ENCODE peak calls at places on chromosomes 4 and X, in five cellular contexts. I is AG04449, J is cardiac fibroblast, G is HFF-Myc, A is OCI-LY7. Z is an unnamed sample.

GRCh38 chr4:73392936-73393335 is 11.2 kb upstream of the ALB start:
- DNase-seq in I (no peak), J (no peak), G (no peak), A (no peak), Z (no peak)

GRCh38 chrX:21975827-21976226 is 35.3 kb downstream of the SMS start:
- DNase-seq in I (no peak), J (peak), G (no peak), A (no peak), Z (no peak)

GRCh38 chr4:174213734-174214101 is 69.7 kb downstream of the FBXO8 start:
- DNase-seq in I (no peak), J (no peak), G (no peak), A (no peak), Z (no peak)

GRCh38 chr4:109007976-109008375 is 245.1 kb upstream of the ETNPPL start:
- DNase-seq in I (no peak), J (no peak), G (no peak), A (no peak), Z (no peak)

GRCh38 chrX:23465985-23466384 is 131.3 kb downstream of the PTCHD1 start:
- DNase-seq in I (no peak), J (no peak), G (no peak), A (no peak), Z (no peak)

GRCh38 chr4:145098675-145099037 is 545 bp downstream of the ABCE1 start:
- DNase-seq in I (no peak), J (peak), G (peak), A (no peak), Z (peak)

GRCh38 chr4:67475155-67475554 is 70.1 kb downstream of the CENPC start:
- DNase-seq in I (no peak), J (no peak), G (no peak), A (no peak), Z (no peak)

GRCh38 chrX:129678176-129678880 is 23.6 kb upstream of the APLN start:
- DNase-seq in I (no peak), J (no peak), G (no peak), A (no peak), Z (no peak)

GRCh38 chr4:15425520-15425919 is 2.3 kb upstream of the C1QTNF7 start:
- DNase-seq in I (no peak), J (no peak), G (no peak), A (no peak), Z (no peak)

GRCh38 chrX:46574941-46575381 is 1.4 kb downstream of the CHST7 start:
- DNase-seq in I (no peak), J (no peak), G (no peak), A (peak), Z (no peak)

GRCh38 chr4:169219440-169219839 is 51.3 kb downstream of the SH3RF1 start:
- DNase-seq in I (no peak), J (no peak), G (no peak), A (no peak), Z (no peak)

GRCh38 chr4:64582492-64582891 is 173.2 kb upstream of the TECRL start:
- DNase-seq in I (no peak), J (no peak), G (no peak), A (no peak), Z (no peak)

GRCh38 chrX:113892401-113892800 is 691.5 kb upstream of the HTR2C start:
- DNase-seq in I (no peak), J (no peak), G (no peak), A (no peak), Z (no peak)

GRCh38 chr4:80240976-80241375 is 25.5 kb upstream of the FGF5 start:
- DNase-seq in I (no peak), J (peak), G (no peak), A (no peak), Z (no peak)

GRCh38 chr4:101178731-101179130 is 168.6 kb downstream of the PPP3CA start:
- DNase-seq in I (no peak), J (peak), G (no peak), A (no peak), Z (no peak)

GRCh38 chr4:54213812-54214211 is 15.3 kb upstream of the PDGFRA start:
- DNase-seq in I (no peak), J (peak), G (no peak), A (no peak), Z (no peak)

GRCh38 chr4:128782076-128782715 is 27.3 kb upstream of the JADE1 start:
- DNase-seq in I (no peak), J (peak), G (no peak), A (peak), Z (no peak)

GRCh38 chr4:112916868-112917267 is 132.6 kb upstream of the ANK2 start:
- DNase-seq in I (peak), J (peak), G (no peak), A (no peak), Z (no peak)

GRCh38 chr4:119233750-119234149 is 21.2 kb downstream of the USP53 start:
- DNase-seq in I (no peak), J (peak), G (no peak), A (peak), Z (no peak)

GRCh38 chr4:24322517-24322916 is 261.8 kb downstream of the DHX15 start:
- DNase-seq in I (no peak), J (peak), G (peak), A (no peak), Z (no peak)

GRCh38 chr4:110682311-110682710 is 59.4 kb upstream of the PITX2 start:
- DNase-seq in I (no peak), J (no peak), G (peak), A (no peak), Z (no peak)

GRCh38 chr4:64584125-64584524 is 174.9 kb upstream of the TECRL start:
- DNase-seq in I (no peak), J (no peak), G (no peak), A (no peak), Z (no peak)

DNA sequence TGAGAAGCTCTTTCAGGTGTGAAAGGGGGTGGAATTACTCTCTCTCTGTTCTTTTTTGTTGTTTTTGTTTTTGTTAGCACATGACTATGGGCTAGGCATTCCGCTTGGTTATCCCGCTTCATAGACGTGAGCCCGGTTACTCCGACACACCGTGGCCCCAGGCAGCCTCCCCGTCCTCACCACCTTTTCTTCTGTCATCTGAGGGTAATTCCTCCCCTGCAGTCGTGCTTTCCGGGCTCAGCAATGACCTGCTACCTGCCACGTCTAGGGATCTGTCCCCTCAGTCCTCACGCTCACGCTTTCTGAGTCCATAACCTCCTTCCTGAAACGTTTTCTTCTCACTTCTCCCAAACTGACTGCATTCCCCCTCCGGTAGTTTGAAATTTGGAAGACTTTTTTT is 691 bp upstream of the REST start:
- DNase-seq in I (no peak), J (no peak), G (no peak), A (no peak), Z (no peak)
- H3K4me3 ChIP-seq in I (peak), J (peak), G (peak), A (peak), Z (peak)

DNA sequence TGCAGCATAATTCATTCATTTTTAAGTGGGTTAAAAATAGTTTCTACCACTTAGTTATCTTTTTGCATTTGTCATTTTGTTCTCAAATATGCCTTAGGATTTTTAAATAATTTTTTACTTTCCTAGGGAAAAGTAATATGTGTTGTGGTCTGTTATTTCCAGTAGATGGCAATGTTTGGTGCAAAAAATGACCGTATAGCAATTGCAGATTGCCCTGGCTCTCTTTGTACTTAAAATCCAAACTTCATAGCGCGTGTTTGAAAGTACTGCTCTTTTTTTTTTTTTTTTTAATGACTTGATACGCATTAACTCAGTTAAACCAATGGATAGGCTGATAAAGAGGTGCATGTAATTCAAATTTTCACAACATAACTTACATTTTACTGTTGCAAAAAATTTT is 74.4 kb upstream of the RBMX start:
- DNase-seq in I (no peak), J (peak), G (peak), A (peak), Z (no peak)
- TF ChIP-seq CTCF in I (peak), J (peak), G (no peak), A (peak), Z (peak)

GRCh38 chr4:86848732-86849617 is at the start of gene SLC10A6:
- DNase-seq in I (no peak), J (peak), G (no peak), A (no peak), Z (no peak)
- H3K4me3 ChIP-seq in I (no peak), J (no peak), G (peak), A (no peak), Z (no peak)

GRCh38 chrX:26922278-26922677 is 540.9 kb downstream of the PPP4R3C start:
- DNase-seq in I (no peak), J (peak), G (no peak), A (no peak), Z (no peak)

GRCh38 chrX:26915064-26915463 is 548.1 kb downstream of the PPP4R3C start:
- DNase-seq in I (no peak), J (peak), G (no peak), A (no peak), Z (peak)

GRCh38 chrX:26914232-26914631 is 548.9 kb downstream of the PPP4R3C start:
- DNase-seq in I (no peak), J (peak), G (no peak), A (no peak), Z (no peak)

GRCh38 chrX:26918633-26919032 is 544.5 kb downstream of the PPP4R3C start:
- DNase-seq in I (no peak), J (peak), G (no peak), A (peak), Z (no peak)
- TF ChIP-seq CTCF in I (no peak), J (peak), G (no peak), A (peak), Z (peak)

GRCh38 chr4:48193921-48194320 is 59.9 kb upstream of the TXK start:
- DNase-seq in I (no peak), J (no peak), G (no peak), A (no peak), Z (no peak)

GRCh38 chr4:48193096-48193836 is 59.2 kb upstream of the TXK start:
- DNase-seq in I (no peak), J (no peak), G (no peak), A (no peak), Z (no peak)

GRCh38 chr4:48195853-48196252 is 61.8 kb upstream of the TXK start:
- DNase-seq in I (no peak), J (no peak), G (no peak), A (no peak), Z (no peak)

GRCh38 chr4:48196758-48197504 is 62.9 kb upstream of the TXK start:
- DNase-seq in I (no peak), J (no peak), G (no peak), A (peak), Z (no peak)

DNA sequence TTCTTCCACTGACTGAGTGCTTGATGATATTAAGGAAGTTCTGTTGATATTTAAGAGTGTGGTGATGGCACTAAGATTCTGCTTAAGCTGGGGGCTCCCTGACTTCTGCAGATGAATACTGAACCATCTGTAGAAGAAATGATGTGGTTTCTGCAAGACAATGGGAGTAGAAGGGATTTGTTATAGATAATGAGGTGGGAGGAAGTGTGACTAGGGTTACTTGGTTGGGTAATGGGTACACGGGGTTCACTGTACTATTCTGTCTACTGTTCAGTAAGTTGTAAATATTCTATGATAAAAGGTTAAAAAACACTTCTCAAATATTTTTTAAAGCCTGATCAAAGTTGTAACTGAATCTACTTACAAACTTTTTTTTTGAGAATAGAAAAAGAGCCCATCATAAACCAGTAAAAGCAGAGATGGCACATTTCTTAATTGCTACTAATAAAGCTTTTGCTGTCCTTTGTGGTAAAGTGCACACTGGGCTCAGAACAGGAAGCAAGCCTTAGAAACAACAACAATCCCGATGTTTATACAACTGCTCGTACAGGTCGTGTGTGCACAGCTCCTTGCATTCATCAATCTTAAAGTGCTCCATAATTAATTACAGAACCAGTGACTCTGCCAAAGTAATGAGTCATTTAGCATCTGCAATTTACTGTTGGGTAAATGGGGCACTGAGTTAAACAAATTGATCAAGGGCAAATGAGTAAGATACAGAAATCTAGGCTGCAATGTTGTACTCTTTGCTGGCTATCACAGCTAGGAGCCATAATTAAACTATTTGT is 61.1 kb upstream of the TXK start:
- DNase-seq in I (no peak), J (no peak), G (peak), A (no peak), Z (no peak)
- H3K4me3 ChIP-seq in I (no peak), J (no peak), G (no peak), A (peak), Z (no peak)

GRCh38 chr4:9898596-9899345 is 117.3 kb downstream of the DRD5 start:
- DNase-seq in I (no peak), J (peak), G (no peak), A (no peak), Z (no peak)
- TF ChIP-seq CTCF in I (no peak), J (peak), G (peak), A (peak), Z (peak)

Z was measured in epithelial cell of proximal tubule.